ENCODE peak calls at places on chromosomes 1 and 21, in eight cellular contexts. Y is NT2/D1; A is activated CD8-positive, alpha-beta memory T cell treated with anti-CD3 and anti-CD28 coated beads for 1 hour; K is DMS 273 treated with DMSO at 0.1 percent for 48 hours; C is COLO829; M is posterior cingulate gyrus; P is NCI-H1105 treated with DMSO at 0.1 percent for 48 hours; U is fibroblast of villous mesenchyme. I is an unnamed sample.

GRCh38 chr1:33228935-33229487 is 27.3 kb upstream of the ZNF362 start:
- DNase-seq in P (no peak), K (peak), C (no peak), Y (no peak), M (no peak), U (peak), A (no peak), I (no peak)

GRCh38 chr1:226578946-226579639 is 30.5 kb downstream of the STUM start:
- DNase-seq in M (no peak), U (no peak), C (no peak), Y (no peak), K (no peak), A (no peak), P (no peak), I (no peak)

GRCh38 chr1:157490337-157491165 is 61.8 kb downstream of the FCRL5 start:
- DNase-seq in U (peak), K (no peak), Y (peak), P (peak), A (no peak), C (peak), M (peak), I (peak)

GRCh38 chr1:28099050-28099769 is 10.8 kb upstream of the EYA3 start:
- DNase-seq in M (peak), C (no peak), P (no peak), U (no peak), K (no peak), A (no peak), Y (no peak), I (no peak)

GRCh38 chr1:52633291-52633754 is 355 bp downstream of the SHISAL2A start:
- DNase-seq in M (peak), Y (no peak), U (no peak), K (no peak), A (no peak), C (no peak), P (no peak), I (peak)

GRCh38 chr1:57082711-57083439 is 117.1 kb upstream of the C8B start:
- DNase-seq in M (no peak), K (no peak), U (no peak), A (no peak), P (no peak), Y (no peak), C (no peak), I (no peak)

GRCh38 chr1:213519098-213519497 is 468.1 kb downstream of the RPS6KC1 start:
- DNase-seq in K (peak), U (no peak), P (no peak), M (no peak), A (no peak), C (no peak), Y (no peak), I (no peak)

GRCh38 chr21:31235671-31236450 is 108.2 kb downstream of the TIAM1 start:
- DNase-seq in U (no peak), K (no peak), C (no peak), P (no peak), Y (no peak), A (no peak), M (no peak), I (no peak)

GRCh38 chr1:2080140-2080539 is 29.9 kb downstream of the PRKCZ start:
- DNase-seq in C (no peak), K (no peak), U (no peak), Y (no peak), M (no peak), A (no peak), P (no peak), I (no peak)

GRCh38 chr1:111471012-111471411 is 2.8 kb upstream of the C1orf162 start:
- DNase-seq in C (no peak), P (no peak), A (no peak), Y (no peak), M (peak), K (no peak), U (no peak), I (peak)

GRCh38 chr1:8281843-8282509 is 35.9 kb upstream of the SLC45A1 start:
- DNase-seq in M (no peak), A (no peak), C (peak), U (peak), K (no peak), P (no peak), Y (no peak), I (no peak)

GRCh38 chr1:8374812-8375211 is 56.9 kb downstream of the SLC45A1 start:
- DNase-seq in Y (no peak), P (no peak), C (peak), U (no peak), M (no peak), K (no peak), A (no peak), I (no peak)

GRCh38 chr1:26666855-26667254 is 29.0 kb upstream of the ARID1A start:
- DNase-seq in P (no peak), K (no peak), C (no peak), Y (no peak), M (no peak), A (no peak), U (peak), I (no peak)

GRCh38 chr21:33644383-33645074 is 2.2 kb downstream of the ITSN1 start:
- DNase-seq in U (peak), P (no peak), M (no peak), A (no peak), K (no peak), Y (no peak), C (no peak), I (no peak)

GRCh38 chr1:112817555-112818373 is 102.6 kb upstream of the PPM1J start:
- DNase-seq in M (no peak), Y (peak), U (no peak), A (no peak), C (no peak), K (no peak), P (no peak), I (no peak)

GRCh38 chr1:15426492-15427279 is 11.6 kb upstream of the CTRC start:
- DNase-seq in Y (no peak), C (no peak), M (peak), U (peak), K (no peak), A (no peak), P (no peak), I (no peak)

I was measured in T-helper 17 cell.